ENCODE peak calls at places on chromosomes 13 and 19, in ten cellular contexts. H is GM12865, X is thoracic aorta, Q is nephron progenitor cell, B is AG04449, R is type B pancreatic cell, G is activated B cell treated with CpG ODN at 0.5 μM for 24 hours, M is GM13976, W is brain microvascular endothelial cell, Y is progenitor cell of endocrine pancreas. N is an unnamed sample.

GRCh38 chr13:51125495-51126226 is 14.6 kb upstream of the C13orf42 start:
- DNase-seq in H (peak; percentile 78), X (no peak), Q (peak; percentile 60), B (no peak), R (no peak), G (no peak), M (peak; percentile 57), W (peak; percentile 54), Y (no peak), N (peak; percentile 18)

GRCh38 chr19:52094526-52094925 is 1.0 kb downstream of the ZNF841 start:
- DNase-seq in H (no peak), X (no peak), Q (no peak), B (no peak), R (no peak), G (no peak), M (no peak), W (no peak), Y (no peak), N (no peak)

GRCh38 chr19:31361728-31362127 is 12.5 kb upstream of the TSHZ3 start:
- DNase-seq in H (no peak), X (no peak), Q (no peak), B (no peak), R (no peak), G (no peak), M (no peak), W (no peak), Y (no peak), N (no peak)

GRCh38 chr19:3098141-3098514 is 4.0 kb downstream of the GNA11 start:
- DNase-seq in H (no peak), X (no peak), Q (no peak), B (no peak), R (no peak), G (no peak), M (no peak), W (no peak), Y (no peak), N (no peak)

GRCh38 chr19:48501446-48501960 is 10.1 kb downstream of the LMTK3 start:
- DNase-seq in H (no peak), X (no peak), Q (peak; percentile 82), B (no peak), R (no peak), G (no peak), M (no peak), W (no peak), Y (peak; percentile 44), N (no peak)

GRCh38 chr19:5314012-5314906 is 26.4 kb downstream of the PTPRS start:
- DNase-seq in H (no peak), X (no peak), Q (no peak), B (no peak), R (no peak), G (no peak), M (no peak), W (no peak), Y (no peak), N (no peak)

GRCh38 chr13:49495783-49496762 is at the start of gene PHF11:
- DNase-seq in H (peak; percentile 97), X (peak; percentile 76), Q (peak; percentile 63), B (no peak), R (peak; percentile 75), G (peak; percentile 78), M (peak; percentile 90), W (peak; percentile 64), Y (peak; percentile 70), N (no peak)

GRCh38 chr13:20964904-20965303 is 62.4 kb upstream of the XPO4 start:
- DNase-seq in H (no peak), X (no peak), Q (no peak), B (no peak), R (no peak), G (no peak), M (no peak), W (no peak), Y (no peak), N (no peak)

GRCh38 chr19:49194408-49194807 is 36.8 kb downstream of the TRPM4 start:
- DNase-seq in H (no peak), X (no peak), Q (no peak), B (no peak), R (no peak), G (no peak), M (no peak), W (no peak), Y (no peak), N (no peak)

GRCh38 chr19:1267441-1268391 is 1.4 kb upstream of the CIRBP start:
- DNase-seq in H (no peak), X (no peak), Q (no peak), B (no peak), R (no peak), G (no peak), M (no peak), W (no peak), Y (no peak), N (no peak)

GRCh38 chr13:101152184-101152583 is 264.1 kb downstream of the NALCN start:
- DNase-seq in H (no peak), X (no peak), Q (no peak), B (no peak), R (no peak), G (no peak), M (no peak), W (no peak), Y (no peak), N (no peak)

GRCh38 chr13:101146101-101146898 is 270.0 kb downstream of the NALCN start:
- DNase-seq in H (no peak), X (no peak), Q (no peak), B (no peak), R (no peak), G (no peak), M (no peak), W (no peak), Y (no peak), N (no peak)

GRCh38 chr13:101144808-101145419 is 271.4 kb downstream of the NALCN start:
- DNase-seq in H (peak; percentile 67), X (no peak), Q (peak; percentile 27), B (no peak), R (no peak), G (no peak), M (peak; percentile 36), W (peak; percentile 22), Y (no peak), N (peak; percentile 27)

GRCh38 chr13:101150998-101151397 is 265.3 kb downstream of the NALCN start:
- DNase-seq in H (no peak), X (no peak), Q (no peak), B (no peak), R (no peak), G (no peak), M (no peak), W (peak; percentile 49), Y (no peak), N (no peak)

DNA sequence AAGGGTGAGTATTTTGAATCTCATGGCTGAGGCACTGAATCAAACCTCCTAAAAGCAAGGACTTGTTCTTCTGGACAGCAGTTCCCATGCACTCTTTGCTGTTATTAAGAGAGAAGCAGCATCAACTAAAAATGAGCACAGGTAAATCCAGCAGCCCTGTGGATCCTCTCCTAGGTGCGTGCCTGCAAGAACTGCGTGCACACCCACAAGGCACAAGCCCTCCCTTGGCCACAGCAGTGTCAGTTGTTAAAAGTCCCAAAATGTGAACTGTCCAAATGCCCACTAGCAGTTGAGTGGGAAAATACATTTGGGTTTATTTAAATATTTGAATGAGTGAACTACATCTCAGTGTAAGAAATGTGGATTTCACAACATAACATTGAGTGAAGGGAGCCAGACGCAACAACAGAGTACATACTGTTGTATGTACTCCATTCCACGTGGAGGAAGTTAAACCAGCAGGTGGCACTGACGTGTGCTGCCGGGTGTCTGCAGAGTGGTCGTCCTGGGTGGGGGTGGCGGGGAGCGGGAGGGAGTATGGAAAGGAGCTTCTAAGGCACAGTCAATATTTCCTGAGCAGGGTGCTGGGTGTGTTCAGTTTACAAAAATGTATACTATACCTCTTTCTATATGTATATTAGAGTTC is 266.4 kb downstream of the NALCN start:
- DNase-seq in H (peak; percentile 2), X (no peak), Q (peak; percentile 42), B (no peak), R (no peak), G (no peak), M (no peak), W (peak; percentile 45), Y (no peak), N (peak; percentile 11)
- TF ChIP-seq CTCF in H (peak; percentile 1), X (no peak), Q (peak; percentile 38), B (peak; percentile 47), R (peak; percentile 59), G (no peak), M (no peak), W (peak; percentile 64), Y (peak; percentile 43), N (peak; percentile 43)

DNA sequence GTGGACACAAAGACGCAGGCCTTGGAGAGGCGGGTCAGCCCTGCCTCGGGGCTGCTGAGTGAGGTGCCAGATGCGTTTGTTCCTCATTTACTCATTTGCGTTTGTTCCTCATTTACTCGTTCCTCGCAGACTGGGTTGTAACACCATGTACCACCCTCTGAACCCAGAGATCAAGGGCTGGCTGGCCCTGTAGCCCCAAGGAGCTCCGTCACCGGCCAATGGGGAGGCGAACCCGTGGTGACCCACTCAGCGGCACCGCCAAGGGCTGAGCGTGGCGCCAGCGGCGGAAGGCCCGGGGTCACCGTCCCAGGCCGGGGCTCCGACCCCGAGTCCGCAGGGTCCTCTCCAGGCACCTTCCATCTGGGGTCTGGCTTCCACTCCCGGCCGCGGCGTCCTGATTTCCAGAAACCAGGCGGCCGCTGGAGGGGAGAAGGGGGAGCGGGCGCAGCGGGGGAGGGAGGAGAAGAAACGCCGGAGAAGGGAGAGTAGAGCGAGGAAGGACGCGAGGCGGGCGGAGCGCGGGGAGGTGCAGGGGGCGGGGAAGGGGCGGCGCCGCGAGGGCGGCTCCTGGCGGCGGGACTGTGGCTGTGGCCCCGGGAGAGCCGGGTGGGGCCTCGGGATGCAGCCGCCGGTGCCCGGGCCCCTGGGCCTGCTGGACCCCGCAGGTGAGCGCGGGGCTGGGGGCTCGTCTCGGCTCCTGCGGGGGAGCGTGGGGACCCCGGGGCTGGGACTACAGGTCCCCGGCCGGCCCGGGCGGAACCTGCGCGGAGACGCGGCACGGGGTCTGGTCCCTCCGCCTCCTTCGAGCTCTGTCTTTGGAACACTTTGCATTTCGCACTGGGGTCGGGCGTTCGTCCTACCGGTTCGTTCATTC is at the start of gene TMEM255B:
- DNase-seq in H (peak; percentile 48), X (peak; percentile 49), Q (peak; percentile 90), B (no peak), R (peak; percentile 82), G (peak; percentile 78), M (peak; percentile 96), W (peak; percentile 54), Y (peak; percentile 63), N (no peak)
- TF ChIP-seq CTCF in H (no peak), X (peak; percentile 46), Q (no peak), B (peak; percentile 19), R (peak; percentile 59), G (no peak), M (no peak), W (peak; percentile 3), Y (peak; percentile 55), N (no peak)

GRCh38 chr13:85864963-85865530 is 65.8 kb upstream of the SLITRK6 start:
- DNase-seq in H (peak; percentile 2), X (no peak), Q (no peak), B (no peak), R (no peak), G (no peak), M (no peak), W (peak; percentile 11), Y (no peak), N (no peak)
- TF ChIP-seq CTCF in H (peak; percentile 27), X (no peak), Q (peak; percentile 45), B (no peak), R (peak; percentile 68), G (no peak), M (no peak), W (peak; percentile 73), Y (peak; percentile 60), N (peak; percentile 5)

DNA sequence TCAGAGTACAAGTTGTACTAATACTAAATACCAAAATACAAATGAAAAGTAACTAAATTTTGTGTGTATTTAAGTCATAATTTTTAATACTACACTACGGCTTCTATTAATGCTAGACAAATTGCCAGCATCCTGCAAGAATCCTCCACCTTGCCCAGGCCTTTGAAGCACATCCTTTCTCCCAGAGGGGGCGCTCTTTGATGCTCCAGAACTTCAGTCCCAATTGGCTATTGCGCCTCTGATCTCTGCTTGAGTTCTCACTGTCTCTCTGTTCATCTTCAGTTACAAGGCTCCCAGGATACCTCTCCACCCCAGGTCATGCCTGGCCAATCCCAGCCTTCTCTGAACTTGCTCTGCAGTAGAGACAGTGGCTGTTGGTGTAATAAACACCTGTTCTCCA is 141.0 kb downstream of the DCLK1 start:
- DNase-seq in H (no peak), X (no peak), Q (no peak), B (no peak), R (no peak), G (no peak), M (no peak), W (no peak), Y (no peak), N (no peak)
- TF ChIP-seq CTCF in H (no peak), X (no peak), Q (no peak), B (no peak), R (no peak), G (no peak), M (no peak), W (peak; percentile 27), Y (no peak), N (no peak)

N was measured in AG09319.